ENCODE peak calls at places on chromosome 17, in seven cellular contexts. L is bronchial epithelial cell, G is epithelial cell of esophagus, O is PC-9, T is WTC11, W is right lobe of liver, I is lower leg skin. K is an unnamed sample.

GRCh38 chr17:3738562-3739295 is 15.0 kb downstream of the HASPIN start:
- DNase-seq in L (peak), G (peak), O (peak), T (no peak), W (peak), I (peak), K (no peak)

GRCh38 chr17:60106377-60107059 is 27.8 kb upstream of the HEATR6 start:
- DNase-seq in L (no peak), G (no peak), O (no peak), T (no peak), W (no peak), I (no peak), K (no peak)

GRCh38 chr17:32917842-32918241 is 10.1 kb upstream of the TMEM98 start:
- DNase-seq in L (no peak), G (no peak), O (no peak), T (no peak), W (no peak), I (no peak), K (no peak)

GRCh38 chr17:43416998-43417891 is 18.5 kb downstream of the ARL4D start:
- DNase-seq in L (peak), G (peak), O (no peak), T (no peak), W (no peak), I (peak), K (no peak)

GRCh38 chr17:82217530-82218204 is 5.0 kb upstream of the CCDC57 start:
- DNase-seq in L (peak), G (peak), O (peak), T (no peak), W (peak), I (no peak), K (peak)

GRCh38 chr17:71792966-71793365 is 327.9 kb upstream of the SOX9 start:
- DNase-seq in L (peak), G (peak), O (no peak), T (no peak), W (no peak), I (no peak), K (no peak)

GRCh38 chr17:62405451-62405850 is 18.2 kb upstream of the METTL2A start:
- DNase-seq in L (no peak), G (no peak), O (no peak), T (no peak), W (no peak), I (no peak), K (no peak)

GRCh38 chr17:40075216-40076100 is 12.7 kb downstream of the THRA start:
- DNase-seq in L (peak), G (peak), O (peak), T (peak), W (peak), I (peak), K (peak)

GRCh38 chr17:82781894-82782274 is 30.0 kb downstream of the TBCD start:
- DNase-seq in L (peak), G (peak), O (peak), T (peak), W (peak), I (peak), K (peak)

GRCh38 chr17:14460502-14460901 is 159.6 kb downstream of the HS3ST3B1 start:
- DNase-seq in L (no peak), G (no peak), O (no peak), T (no peak), W (no peak), I (no peak), K (no peak)

GRCh38 chr17:43576563-43577229 is 30.6 kb upstream of the ETV4 start:
- DNase-seq in L (peak), G (peak), O (peak), T (peak), W (peak), I (peak), K (peak)

GRCh38 chr17:16477666-16478065 is 14.3 kb downstream of the LRRC75A start:
- DNase-seq in L (no peak), G (no peak), O (peak), T (no peak), W (no peak), I (no peak), K (no peak)

GRCh38 chr17:49723423-49723822 is 15.7 kb upstream of the SLC35B1 start:
- DNase-seq in L (no peak), G (no peak), O (no peak), T (no peak), W (no peak), I (no peak), K (no peak)

GRCh38 chr17:13776027-13776551 is 174.4 kb upstream of the HS3ST3A1 start:
- DNase-seq in L (peak), G (peak), O (no peak), T (no peak), W (no peak), I (peak), K (no peak)

GRCh38 chr17:46823657-46824056 is 5.2 kb upstream of the WNT3 start:
- DNase-seq in L (no peak), G (no peak), O (no peak), T (no peak), W (no peak), I (no peak), K (no peak)

GRCh38 chr17:46820592-46821450 is 2.3 kb upstream of the WNT3 start:
- DNase-seq in L (no peak), G (no peak), O (no peak), T (no peak), W (no peak), I (no peak), K (no peak)

GRCh38 chr17:46819906-46820351 is 1.4 kb upstream of the WNT3 start:
- DNase-seq in L (no peak), G (no peak), O (no peak), T (peak), W (no peak), I (no peak), K (no peak)

GRCh38 chr17:46821482-46822387 is 3.2 kb upstream of the WNT3 start:
- DNase-seq in L (no peak), G (no peak), O (no peak), T (peak), W (no peak), I (no peak), K (no peak)

DNA sequence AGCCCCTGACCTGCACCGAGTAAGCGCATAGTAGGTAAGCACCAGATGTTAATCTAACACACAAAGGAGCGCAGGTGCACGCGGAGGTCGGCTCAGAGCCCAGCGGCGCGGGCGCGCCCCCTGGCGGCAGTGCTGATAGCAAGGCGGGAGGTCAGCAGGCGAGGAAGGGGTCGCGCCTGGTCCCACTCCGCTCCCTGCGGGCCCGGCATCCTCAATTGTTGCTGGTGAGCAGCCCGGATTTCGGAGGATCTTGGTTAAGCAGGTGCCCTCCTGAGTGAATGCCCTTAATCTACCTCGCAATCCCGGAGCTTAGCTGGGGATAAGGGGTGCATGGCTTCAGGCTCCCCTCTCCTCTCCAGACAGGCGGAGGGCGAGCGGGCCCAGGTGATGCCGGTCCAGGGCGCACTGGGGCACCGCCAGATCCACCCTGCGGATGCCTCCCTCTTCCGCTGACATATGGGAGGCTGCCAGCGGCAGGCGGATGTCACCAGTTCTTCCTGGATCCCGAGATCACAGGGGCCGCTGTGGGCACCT is 4.0 kb upstream of the WNT3 start:
- DNase-seq in L (no peak), G (peak), O (no peak), T (peak), W (peak), I (no peak), K (no peak)
- TF ChIP-seq CTCF in L (peak), G (peak), O (peak), T (peak), W (peak), I (no peak), K (peak)

GRCh38 chr17:57735707-57736106 is 9.4 kb downstream of the CCDC182 start:
- DNase-seq in L (peak), G (peak), O (no peak), T (peak), W (no peak), I (no peak), K (peak)
- TF ChIP-seq CTCF in L (peak), G (peak), O (peak), T (peak), W (no peak), I (no peak), K (peak)

GRCh38 chr17:17741346-17742023 is 60.2 kb downstream of the RAI1 start:
- DNase-seq in L (no peak), G (no peak), O (no peak), T (peak), W (no peak), I (no peak), K (no peak)
- TF ChIP-seq CTCF in L (peak), G (peak), O (no peak), T (no peak), W (no peak), I (no peak), K (no peak)

GRCh38 chr17:61312406-61313295 is 87.0 kb upstream of the TBX2 start:
- DNase-seq in L (no peak), G (no peak), O (no peak), T (no peak), W (no peak), I (no peak), K (no peak)

GRCh38 chr17:61317779-61318178 is 81.9 kb upstream of the TBX2 start:
- DNase-seq in L (no peak), G (no peak), O (no peak), T (peak), W (no peak), I (no peak), K (no peak)

GRCh38 chr17:61316633-61317032 is 83.0 kb upstream of the TBX2 start:
- DNase-seq in L (no peak), G (no peak), O (no peak), T (no peak), W (no peak), I (no peak), K (no peak)

GRCh38 chr17:61313515-61314326 is 85.9 kb upstream of the TBX2 start:
- DNase-seq in L (no peak), G (no peak), O (no peak), T (no peak), W (no peak), I (no peak), K (no peak)

GRCh38 chr17:61314368-61315078 is 85.1 kb upstream of the TBX2 start:
- DNase-seq in L (peak), G (peak), O (no peak), T (no peak), W (no peak), I (peak), K (no peak)
- TF ChIP-seq CTCF in L (no peak), G (peak), O (no peak), T (no peak), W (no peak), I (no peak), K (no peak)

GRCh38 chr17:79811036-79811887 is 14.4 kb upstream of the CBX8 start:
- DNase-seq in L (no peak), G (peak), O (no peak), T (no peak), W (no peak), I (no peak), K (peak)

GRCh38 chr17:79809530-79810137 is 12.8 kb upstream of the CBX8 start:
- DNase-seq in L (no peak), G (no peak), O (no peak), T (no peak), W (peak), I (no peak), K (no peak)

GRCh38 chr17:79806863-79807720 is 10.2 kb upstream of the CBX8 start:
- DNase-seq in L (no peak), G (no peak), O (no peak), T (no peak), W (no peak), I (no peak), K (no peak)

GRCh38 chr17:79810138-79811027 is 13.5 kb upstream of the CBX8 start:
- DNase-seq in L (peak), G (peak), O (peak), T (peak), W (peak), I (no peak), K (peak)

GRCh38 chr17:79808763-79809529 is 12.1 kb upstream of the CBX8 start:
- DNase-seq in L (peak), G (peak), O (peak), T (no peak), W (no peak), I (peak), K (peak)
- TF ChIP-seq CTCF in L (peak), G (peak), O (peak), T (no peak), W (peak), I (no peak), K (peak)

GRCh38 chr17:67276075-67276474 is 31.1 kb upstream of the HELZ start:
- DNase-seq in L (peak), G (peak), O (peak), T (peak), W (no peak), I (no peak), K (peak)
- TF ChIP-seq CTCF in L (peak), G (no peak), O (peak), T (no peak), W (peak), I (no peak), K (peak)